ENCODE peak calls at places on chromosomes 5 and 9, in five cellular contexts. A is DMS79 treated with DMSO at 0.1 percent for 48 hours, H is GM13977, U is tibial artery, M is progenitor cell of endocrine pancreas. J is an unnamed sample.
A peak's percentile ranks its signal among the peaks of the same experiment; 100 is the strongest.

GRCh38 chr9:135504262-135505229 is 4.1 kb downstream of the MRPS2 start:
- DNase-seq in A (peak; percentile 42), H (peak; percentile 80), U (peak; percentile 69), M (peak; percentile 39), J (peak; percentile 77)

GRCh38 chr5:135129307-135129706 is 95.3 kb upstream of the PITX1 start:
- DNase-seq in A (peak; percentile 3), H (no peak), U (no peak), M (no peak), J (no peak)

GRCh38 chr9:78871452-78872331 is 574.8 kb downstream of the PSAT1 start:
- DNase-seq in A (no peak), H (no peak), U (no peak), M (no peak), J (no peak)

GRCh38 chr5:179373961-179374505 is 28.8 kb upstream of the ADAMTS2 start:
- DNase-seq in A (no peak), H (no peak), U (peak; percentile 32), M (no peak), J (peak; percentile 30)

GRCh38 chr5:150209020-150209635 is 19.3 kb downstream of the SLC6A7 start:
- DNase-seq in A (no peak), H (no peak), U (peak; percentile 94), M (no peak), J (no peak)

GRCh38 chr9:136239963-136240330 is 5.7 kb downstream of the QSOX2 start:
- DNase-seq in A (no peak), H (no peak), U (no peak), M (no peak), J (no peak)

GRCh38 chr9:129287595-129288305 is 109.7 kb upstream of the IER5L start:
- DNase-seq in A (peak; percentile 27), H (no peak), U (peak; percentile 57), M (no peak), J (peak; percentile 49)

GRCh38 chr9:75891277-75892167 is 1.0 kb downstream of the PCSK5 start:
- DNase-seq in A (no peak), H (peak; percentile 41), U (peak; percentile 73), M (peak; percentile 17), J (peak; percentile 74)

GRCh38 chr5:172280937-172281336 is 2.6 kb downstream of the UBTD2 start:
- DNase-seq in A (no peak), H (no peak), U (no peak), M (no peak), J (no peak)

GRCh38 chr5:72328172-72328571 is 8.0 kb downstream of the PTCD2 start:
- DNase-seq in A (peak; percentile 77), H (no peak), U (no peak), M (no peak), J (no peak)

GRCh38 chr9:16867571-16868311 is 2.7 kb downstream of the BNC2 start:
- DNase-seq in A (no peak), H (no peak), U (no peak), M (no peak), J (no peak)

GRCh38 chr9:124941689-124942561 is 1.0 kb upstream of the GOLGA1 start:
- DNase-seq in A (no peak), H (peak; percentile 46), U (peak; percentile 75), M (no peak), J (peak; percentile 61)

GRCh38 chr5:150461231-150461630 is 11.7 kb upstream of the RPS14 start:
- DNase-seq in A (no peak), H (peak; percentile 81), U (no peak), M (no peak), J (no peak)

GRCh38 chr5:55308254-55308836 is 556 bp downstream of the MTREX start:
- DNase-seq in A (peak; percentile 31), H (peak; percentile 42), U (no peak), M (no peak), J (no peak)

GRCh38 chr5:56386046-56386445 is 152.9 kb upstream of the ANKRD55 start:
- DNase-seq in A (no peak), H (no peak), U (no peak), M (no peak), J (no peak)

GRCh38 chr5:9069650-9070049 is 476.2 kb downstream of the SEMA5A start:
- DNase-seq in A (no peak), H (no peak), U (no peak), M (no peak), J (no peak)

GRCh38 chr5:151183451-151184245 is 26.1 kb upstream of the ANXA6 start:
- DNase-seq in A (no peak), H (no peak), U (no peak), M (no peak), J (peak; percentile 41)

GRCh38 chr5:174151579-174152181 is 106.2 kb downstream of the NSG2 start:
- DNase-seq in A (no peak), H (no peak), U (no peak), M (no peak), J (no peak)

GRCh38 chr9:129330711-129331279 is 152.7 kb upstream of the IER5L start:
- DNase-seq in A (no peak), H (no peak), U (no peak), M (no peak), J (no peak)

GRCh38 chr5:32254987-32255900 is 57.5 kb downstream of the MTMR12 start:
- DNase-seq in A (peak; percentile 56), H (no peak), U (no peak), M (no peak), J (no peak)

GRCh38 chr5:102668220-102668930 is 86.7 kb upstream of the PAM start:
- DNase-seq in A (peak; percentile 83), H (no peak), U (no peak), M (no peak), J (no peak)

GRCh38 chr5:134547579-134547978 is 22.1 kb downstream of the JADE2 start:
- DNase-seq in A (no peak), H (no peak), U (peak; percentile 87), M (no peak), J (no peak)

GRCh38 chr5:88677502-88677901 is 205.5 kb downstream of the MEF2C start:
- DNase-seq in A (no peak), H (no peak), U (no peak), M (no peak), J (no peak)

GRCh38 chr9:90002299-90003045 is 397.7 kb downstream of the GADD45G start:
- DNase-seq in A (peak; percentile 29), H (no peak), U (no peak), M (no peak), J (no peak)

GRCh38 chr9:125634040-125634717 is 72.8 kb downstream of the MAPKAP1 start:
- DNase-seq in A (no peak), H (no peak), U (no peak), M (no peak), J (no peak)

GRCh38 chr5:73974871-73975351 is 348.9 kb downstream of the ARHGEF28 start:
- DNase-seq in A (no peak), H (no peak), U (no peak), M (no peak), J (no peak)

GRCh38 chr9:111037744-111038335 is 430 bp downstream of the LPAR1 start:
- DNase-seq in A (peak; percentile 25), H (peak; percentile 70), U (peak; percentile 71), M (peak; percentile 60), J (no peak)

GRCh38 chr9:89750117-89750551 is 145.3 kb downstream of the GADD45G start:
- DNase-seq in A (peak; percentile 12), H (no peak), U (no peak), M (no peak), J (peak; percentile 61)